ENCODE peak calls at places on chromosomes 16 and 17, in ten cellular contexts. T, I, V, Q, O, G, C, S, J and H are unnamed samples.

GRCh38 chr16:10886739-10887269 is 9.8 kb downstream of the CIITA start:
- DNase-seq in O (no peak), J (no peak), I (no peak), C (no peak), G (no peak), Q (no peak), T (no peak), S (no peak), V (no peak), H (no peak)

GRCh38 chr16:27841061-27841801 is 222.3 kb downstream of the GSG1L start:
- DNase-seq in Q (no peak), S (no peak), V (no peak), O (no peak), I (no peak), C (peak), T (no peak), G (no peak), J (no peak), H (no peak)

GRCh38 chr16:56849690-56850680 is 15.0 kb upstream of the SLC12A3 start:
- DNase-seq in O (no peak), C (no peak), G (peak), S (peak), J (no peak), T (peak), I (peak), Q (no peak), V (no peak), H (peak)

GRCh38 chr16:10566613-10567012 is 13.8 kb downstream of the EMP2 start:
- DNase-seq in T (no peak), O (no peak), C (peak), G (no peak), V (no peak), Q (no peak), S (no peak), I (no peak), J (no peak), H (no peak)

GRCh38 chr16:4663756-4664465 is 29.5 kb upstream of the NUDT16L1 start:
- DNase-seq in O (no peak), T (peak), G (no peak), Q (no peak), V (peak), C (no peak), I (no peak), J (peak), S (no peak), H (no peak)

GRCh38 chr17:83199500-83200201 is 120.2 kb downstream of the METRNL start:
- DNase-seq in Q (no peak), O (no peak), I (peak), V (no peak), C (no peak), T (no peak), G (peak), J (peak), S (no peak), H (no peak)

GRCh38 chr17:77892469-77893143 is 65.9 kb upstream of the TNRC6C start:
- DNase-seq in C (peak), Q (no peak), J (no peak), O (no peak), I (no peak), T (no peak), V (no peak), S (no peak), G (no peak), H (no peak)

GRCh38 chr16:27238016-27238587 is 30.5 kb downstream of the NSMCE1 start:
- DNase-seq in J (peak), Q (no peak), T (no peak), V (peak), C (no peak), I (no peak), O (no peak), S (no peak), G (no peak), H (no peak)

GRCh38 chr17:61221597-61222471 is 177.8 kb upstream of the TBX2 start:
- DNase-seq in O (no peak), J (no peak), T (no peak), C (no peak), V (no peak), I (peak), S (no peak), G (peak), Q (no peak), H (no peak)

GRCh38 chr17:64507418-64507766 is 615 bp downstream of the CEP95 start:
- DNase-seq in G (peak), Q (peak), J (no peak), S (peak), I (peak), T (peak), O (no peak), V (peak), C (no peak), H (peak)

GRCh38 chr16:68961778-68962402 is 118.6 kb downstream of the TANGO6 start:
- DNase-seq in V (no peak), I (no peak), Q (no peak), O (no peak), J (no peak), G (no peak), T (peak), S (no peak), C (no peak), H (no peak)

GRCh38 chr17:4947010-4947410 is 1.3 kb downstream of the PFN1 start:
- DNase-seq in I (no peak), V (no peak), C (no peak), Q (no peak), G (no peak), S (no peak), O (no peak), T (no peak), J (no peak), H (no peak)

GRCh38 chr17:38815576-38816193 is 9.4 kb downstream of the CWC25 start:
- DNase-seq in G (peak), S (no peak), T (peak), I (peak), O (no peak), J (no peak), V (no peak), Q (peak), C (no peak), H (peak)

GRCh38 chr16:87653234-87653633 is 50.9 kb downstream of the JPH3 start:
- DNase-seq in T (peak), V (no peak), C (peak), S (no peak), J (no peak), G (peak), Q (no peak), O (no peak), I (no peak), H (peak)

GRCh38 chr17:82013341-82013740 is 9.3 kb downstream of the CENPX start:
- DNase-seq in T (no peak), S (no peak), C (no peak), V (no peak), G (peak), O (no peak), J (no peak), Q (no peak), I (no peak), H (peak)

GRCh38 chr17:56351675-56352074 is 198.4 kb downstream of the ANKFN1 start:
- DNase-seq in Q (no peak), V (no peak), T (no peak), G (no peak), C (no peak), O (no peak), J (no peak), S (no peak), I (no peak), H (no peak)

GRCh38 chr17:28328325-28328724 is 6.9 kb downstream of the IFT20 start:
- DNase-seq in S (no peak), O (no peak), T (peak), Q (no peak), G (peak), C (peak), V (no peak), J (peak), I (no peak), H (no peak)

GRCh38 chr17:27559996-27560481 is 70.9 kb upstream of the LGALS9 start:
- DNase-seq in T (peak), I (peak), G (peak), O (peak), C (no peak), S (peak), J (peak), V (peak), Q (peak), H (peak)

GRCh38 chr16:68910051-68910450 is 66.7 kb downstream of the TANGO6 start:
- DNase-seq in V (no peak), J (no peak), I (no peak), G (no peak), S (no peak), O (no peak), Q (no peak), T (no peak), C (no peak), H (no peak)

GRCh38 chr16:49788505-49788904 is 67.4 kb downstream of the ZNF423 start:
- DNase-seq in C (no peak), G (no peak), V (peak), T (peak), J (no peak), S (no peak), I (no peak), O (peak), Q (no peak), H (peak)

GRCh38 chr16:15996432-15997109 is 47.2 kb downstream of the ABCC1 start:
- DNase-seq in Q (peak), I (peak), O (peak), G (peak), S (no peak), V (peak), J (peak), C (no peak), T (peak), H (peak)

GRCh38 chr16:2799852-2800226 is 1.6 kb downstream of the PRSS41 start:
- DNase-seq in S (no peak), G (peak), T (no peak), Q (peak), V (peak), I (peak), J (peak), O (no peak), C (peak), H (no peak)

GRCh38 chr16:27084296-27085065 is 17.8 kb downstream of the C16orf82 start:
- DNase-seq in G (no peak), O (no peak), V (no peak), T (no peak), J (no peak), S (no peak), I (no peak), C (no peak), Q (no peak), H (no peak)

GRCh38 chr17:18038149-18038850 is 668 bp downstream of the ATPAF2 start:
- DNase-seq in G (peak), I (no peak), Q (peak), V (no peak), C (peak), O (no peak), S (no peak), T (no peak), J (no peak), H (no peak)

GRCh38 chr17:10041287-10041612 is 136.2 kb upstream of the RCVRN start:
- DNase-seq in I (peak), V (no peak), Q (no peak), S (no peak), J (no peak), G (no peak), O (no peak), C (no peak), T (no peak), H (no peak)

GRCh38 chr16:76035689-76036088 is 241.5 kb upstream of the CNTNAP4 start:
- DNase-seq in G (no peak), I (no peak), C (no peak), Q (peak), T (no peak), J (no peak), S (no peak), V (no peak), O (no peak), H (no peak)

DNA sequence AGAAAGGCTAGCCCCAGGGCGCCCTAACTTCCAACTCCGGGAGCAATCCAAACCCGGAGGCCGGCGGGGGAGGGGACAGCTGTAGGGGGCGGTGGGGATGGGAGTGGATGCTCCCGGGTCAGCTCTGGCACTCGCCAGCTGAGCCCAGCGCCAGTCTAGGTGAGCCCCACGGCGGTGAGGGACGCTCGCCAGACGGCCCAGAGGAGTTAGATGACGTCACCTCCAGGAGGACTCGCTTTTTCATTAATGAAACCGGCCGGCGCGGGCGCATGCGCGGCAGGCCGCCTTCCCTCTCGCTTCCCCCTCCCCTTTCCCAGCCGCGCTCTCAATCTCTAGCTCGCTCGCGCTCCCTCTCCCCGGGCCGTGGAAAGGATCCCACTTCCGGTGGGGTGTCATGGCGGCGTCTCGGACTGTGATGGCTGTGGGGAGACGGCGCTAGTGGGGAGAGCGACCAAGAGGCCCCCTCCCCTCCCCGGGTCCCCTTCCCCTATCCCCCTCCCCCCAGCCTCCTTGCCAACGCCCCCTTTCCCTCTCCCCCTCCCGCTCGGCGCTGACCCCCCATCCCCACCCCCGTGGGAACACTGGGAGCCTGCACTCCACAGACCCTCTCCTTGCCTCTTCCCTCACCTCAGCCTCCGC is at the start of gene NF1:
- DNase-seq in O (peak), V (peak), S (peak), T (peak), I (peak), G (peak), J (peak), C (peak), Q (peak), H (peak)
- H3K4me3 ChIP-seq in O (peak), V (peak), S (peak), T (peak), I (peak), G (peak), J (peak), C (peak), Q (peak), H (peak)

GRCh38 chr17:2844386-2844785 is 48.1 kb downstream of the RAP1GAP2 start:
- DNase-seq in S (no peak), Q (no peak), T (no peak), V (no peak), G (peak), J (no peak), C (peak), O (no peak), I (no peak), H (no peak)
- TF ChIP-seq CTCF in S (no peak), Q (no peak), T (peak), V (no peak), G (no peak), J (no peak), C (peak), O (no peak), I (no peak), H (no peak)

DNA sequence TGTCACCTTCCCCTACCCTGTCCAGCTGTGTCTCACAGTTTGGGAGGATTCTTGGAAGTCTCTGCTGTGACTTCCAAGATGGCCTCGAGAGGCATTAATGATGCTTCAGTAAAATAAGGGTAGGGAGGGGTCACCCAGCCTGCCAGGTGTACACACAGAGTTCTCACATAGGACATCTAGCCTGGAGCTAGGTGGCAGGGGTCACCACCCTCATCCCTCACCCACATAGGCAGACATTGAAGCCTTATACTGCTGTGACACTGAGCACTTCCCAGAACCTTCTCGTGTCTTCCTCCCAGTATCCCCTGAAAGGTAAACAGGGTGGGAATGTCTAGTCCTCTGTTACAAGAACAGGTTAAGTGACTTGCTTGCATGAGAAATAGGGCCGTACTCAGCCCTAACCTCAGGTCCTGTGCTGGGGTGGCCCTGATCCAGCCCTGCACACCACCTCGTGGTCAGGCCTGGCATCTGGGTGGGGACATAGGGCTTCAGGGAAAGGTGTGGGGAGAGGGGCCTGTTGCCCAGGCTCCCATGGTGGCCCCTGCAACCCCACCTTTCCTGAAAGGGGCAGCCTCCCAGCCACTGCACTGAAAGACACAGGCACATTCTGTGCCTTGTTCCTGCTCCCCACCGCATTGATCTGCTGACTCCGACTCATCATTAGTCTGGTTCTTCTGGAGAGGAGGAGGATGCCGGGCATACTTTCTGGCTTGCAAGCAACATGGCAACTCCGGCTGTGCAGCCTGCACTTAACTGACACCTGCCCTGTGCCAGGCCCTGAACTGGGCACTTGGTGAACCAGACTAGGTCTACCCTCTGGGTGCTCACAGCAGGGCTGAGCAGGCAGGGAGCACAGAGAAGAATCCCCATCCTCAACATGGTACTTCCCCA is 3.6 kb upstream of the MMP15 start:
- DNase-seq in Q (peak), G (peak), C (no peak), I (peak), T (peak), V (no peak), O (no peak), S (no peak), J (no peak), H (peak)
- H3K4me3 ChIP-seq in Q (no peak), G (no peak), C (no peak), I (no peak), T (no peak), V (no peak), O (no peak), S (no peak), J (no peak), H (no peak)

GRCh38 chr17:76557368-76558209 is 17.7 kb downstream of the PRCD start:
- DNase-seq in J (peak), I (peak), V (peak), O (peak), T (peak), Q (peak), C (peak), G (peak), S (peak), H (peak)
- TF ChIP-seq CTCF in J (no peak), I (peak), V (peak), O (peak), T (peak), Q (peak), C (peak), G (peak), S (peak), H (peak)

DNA sequence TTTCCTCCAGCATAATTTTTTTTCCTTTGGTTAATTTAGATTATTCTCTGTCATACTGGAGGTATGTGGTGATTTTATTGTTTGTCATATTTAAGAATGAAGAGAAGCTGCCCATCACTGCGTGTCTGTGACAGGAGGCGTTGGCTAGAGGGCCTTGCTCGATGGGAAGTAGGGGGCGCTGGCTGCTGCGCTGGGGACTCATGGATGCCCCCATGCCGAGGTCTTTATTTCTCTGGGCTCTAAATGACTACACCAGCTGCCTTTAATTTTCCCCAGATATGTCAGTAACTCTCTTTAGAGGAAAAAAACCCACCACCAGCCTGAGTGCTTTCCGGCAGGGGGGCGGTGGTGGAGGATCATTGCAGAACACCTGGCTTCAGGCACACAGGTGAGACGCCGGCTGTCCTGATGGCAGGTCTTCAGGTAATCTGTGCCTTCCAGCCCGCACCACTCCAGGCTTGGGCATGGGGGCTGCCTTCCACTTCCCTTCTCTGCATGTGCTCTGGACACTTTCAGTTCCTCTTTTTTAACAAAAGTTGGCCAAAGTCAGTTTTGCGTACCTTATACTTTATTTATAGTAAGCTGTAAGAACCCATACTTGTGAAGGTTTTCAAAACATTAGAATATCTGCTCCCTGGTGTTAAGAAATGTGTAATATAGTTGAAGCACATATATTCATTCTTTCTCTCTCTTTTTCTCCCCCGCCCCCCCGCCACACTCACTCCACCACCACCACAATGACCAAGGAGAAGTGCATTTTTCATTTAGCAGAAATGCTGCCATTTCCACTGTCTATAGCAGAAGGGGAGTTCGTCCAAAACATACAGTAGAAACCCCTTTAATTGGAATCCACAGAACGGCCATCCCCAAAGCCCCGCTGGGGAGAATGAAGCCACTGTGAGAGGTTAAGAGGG is 192.7 kb downstream of the RPTOR start:
- DNase-seq in I (no peak), C (peak), G (no peak), V (no peak), J (no peak), S (no peak), Q (no peak), O (no peak), T (no peak), H (no peak)
- H3K4me3 ChIP-seq in I (no peak), C (no peak), G (no peak), V (no peak), J (no peak), S (no peak), Q (no peak), O (no peak), T (no peak), H (no peak)

GRCh38 chr16:67001159-67001486 is 12.7 kb downstream of the CES4A start:
- DNase-seq in S (no peak), I (no peak), C (no peak), T (no peak), Q (no peak), O (no peak), V (no peak), G (no peak), J (no peak), H (no peak)
- TF ChIP-seq CTCF in S (no peak), I (no peak), C (no peak), T (no peak), Q (no peak), O (no peak), V (no peak), G (no peak), J (no peak), H (no peak)

DNA sequence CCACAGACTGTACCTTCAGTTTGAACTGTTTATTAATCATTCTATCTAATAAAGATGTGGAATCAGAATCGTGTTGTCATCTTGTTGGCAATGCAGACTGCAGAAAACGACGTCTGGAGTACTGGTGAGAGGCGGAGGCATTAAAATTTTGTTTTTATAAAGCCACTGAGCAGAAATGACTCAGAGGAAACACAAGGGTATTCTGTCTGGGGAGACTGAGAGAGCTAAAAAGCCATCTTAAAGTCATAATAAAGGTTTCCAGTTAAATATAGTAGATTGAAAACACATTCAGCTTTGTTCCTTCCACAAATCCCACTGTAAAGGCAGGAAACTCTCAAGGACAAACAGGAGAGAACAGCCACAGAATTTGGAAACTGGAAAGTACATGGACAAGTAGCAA is 74.2 kb downstream of the CPPED1 start:
- DNase-seq in C (no peak), V (no peak), Q (peak), J (no peak), O (no peak), I (peak), T (peak), G (peak), S (no peak), H (peak)
- H3K4me3 ChIP-seq in C (no peak), V (no peak), Q (no peak), J (no peak), O (no peak), I (peak), T (no peak), G (no peak), S (no peak), H (no peak)

GRCh38 chr16:82625066-82625968 is 1.5 kb upstream of the CDH13 start:
- DNase-seq in I (no peak), J (no peak), C (no peak), S (no peak), O (no peak), G (no peak), T (no peak), Q (no peak), V (no peak), H (no peak)

GRCh38 chr16:82621796-82622195 is 5.0 kb upstream of the CDH13 start:
- DNase-seq in O (no peak), Q (no peak), I (no peak), G (no peak), J (no peak), C (no peak), V (no peak), T (no peak), S (no peak), H (no peak)
- TF ChIP-seq CTCF in O (no peak), Q (peak), I (peak), G (peak), J (no peak), C (peak), V (no peak), T (no peak), S (no peak), H (peak)